ENCODE peak calls at places on chromosomes 13 and 19, in five cellular contexts. G, W, B, C and N are unnamed samples.

GRCh38 chr19:8577247-8577646 is at the start of gene MYO1F:
- DNase-seq in B (no peak), G (no peak), W (peak), C (no peak), N (no peak)

GRCh38 chr13:51585696-51586095 is 1.4 kb downstream of the WDFY2 start:
- DNase-seq in B (peak), G (peak), C (no peak), W (no peak), N (peak)

GRCh38 chr19:13156968-13157882 is 7.0 kb downstream of the IER2 start:
- DNase-seq in B (peak), C (no peak), W (no peak), G (no peak), N (no peak)

GRCh38 chr13:50685491-50685890 is 158.0 kb downstream of the DLEU7 start:
- DNase-seq in W (no peak), G (peak), C (peak), B (peak), N (peak)

GRCh38 chr13:112575680-112576079 is 12.3 kb downstream of the TUBGCP3 start:
- DNase-seq in B (peak), W (peak), C (no peak), G (peak), N (peak)

GRCh38 chr13:49307365-49307764 is 59.6 kb downstream of the CDADC1 start:
- DNase-seq in W (no peak), C (no peak), B (peak), G (no peak), N (no peak)

GRCh38 chr13:94252209-94252608 is 227.3 kb downstream of the DCT start:
- DNase-seq in C (no peak), W (no peak), G (no peak), B (no peak), N (no peak)

GRCh38 chr13:52169839-52170238 is 10.4 kb upstream of the NEK3 start:
- DNase-seq in B (no peak), W (no peak), C (no peak), G (no peak), N (no peak)

GRCh38 chr19:37997911-37998344 is 90.9 kb downstream of the SIPA1L3 start:
- DNase-seq in W (no peak), C (no peak), B (peak), G (peak), N (peak)

GRCh38 chr19:46913852-46914430 is 53.1 kb downstream of the ARHGAP35 start:
- DNase-seq in B (peak), C (no peak), W (peak), G (peak), N (peak)

GRCh38 chr19:14433454-14434156 is 499 bp downstream of the PKN1 start:
- DNase-seq in B (peak), G (no peak), W (no peak), C (peak), N (no peak)

GRCh38 chr19:19185853-19186728 is 5.9 kb downstream of the BORCS8 start:
- DNase-seq in W (peak), G (peak), B (peak), C (peak), N (peak)

GRCh38 chr19:55446060-55446459 is 3.0 kb upstream of the SHISA7 start:
- DNase-seq in G (no peak), C (no peak), W (no peak), B (no peak), N (no peak)

GRCh38 chr19:48999481-49000325 is 6.0 kb downstream of the RUVBL2 start:
- DNase-seq in B (peak), W (peak), G (peak), C (peak), N (peak)

GRCh38 chr19:44925114-44925891 is 10.9 kb downstream of the APOC1 start:
- DNase-seq in W (no peak), C (no peak), G (peak), B (peak), N (no peak)

GRCh38 chr19:1408300-1409203 is 1.2 kb downstream of the DAZAP1 start:
- DNase-seq in B (peak), C (peak), W (peak), G (peak), N (peak)

GRCh38 chr19:22623841-22624221 is 10.3 kb upstream of the ZNF492 start:
- DNase-seq in B (no peak), W (no peak), G (no peak), C (no peak), N (no peak)

GRCh38 chr19:52453324-52454094 is at the start of gene ZNF578:
- DNase-seq in B (peak), W (peak), C (no peak), G (peak), N (peak)

GRCh38 chr19:11418518-11419506 is at the start of gene RGL3:
- DNase-seq in G (no peak), B (peak), C (peak), W (peak), N (no peak)

GRCh38 chr13:24063281-24063851 is 97.2 kb upstream of the SPATA13 start:
- DNase-seq in G (peak), B (no peak), W (no peak), C (no peak), N (peak)

GRCh38 chr13:51646041-51646670 is 61.9 kb downstream of the WDFY2 start:
- DNase-seq in W (no peak), C (peak), B (no peak), G (no peak), N (no peak)

GRCh38 chr19:49691243-49692101 is 556 bp downstream of the CPT1C start:
- DNase-seq in C (peak), W (no peak), B (peak), G (peak), N (peak)

GRCh38 chr13:36872621-36873020 is 47.4 kb downstream of the SMAD9 start:
- DNase-seq in C (peak), W (no peak), B (no peak), G (no peak), N (no peak)

GRCh38 chr13:82147526-82147925 is 1734.7 kb downstream of the SLITRK1 start:
- DNase-seq in W (no peak), G (no peak), C (no peak), B (no peak), N (no peak)

GRCh38 chr19:50719566-50719965 is at the start of gene SHANK1:
- DNase-seq in C (peak), W (peak), B (peak), G (no peak), N (no peak)

GRCh38 chr13:20462533-20462915 is 63.1 kb downstream of the CRYL1 start:
- DNase-seq in G (no peak), B (no peak), W (no peak), C (no peak), N (no peak)

GRCh38 chr19:55402509-55402908 is 5.1 kb downstream of the UBE2S start:
- DNase-seq in G (no peak), C (no peak), W (no peak), B (no peak), N (no peak)

GRCh38 chr19:35122687-35123551 is 7.3 kb downstream of the FXYD3 start:
- DNase-seq in G (no peak), B (no peak), W (no peak), C (peak), N (no peak)

GRCh38 chr19:2551864-2552185 is 75.9 kb downstream of the GADD45B start:
- DNase-seq in W (no peak), C (no peak), B (no peak), G (no peak), N (no peak)

GRCh38 chr19:34269968-34270621 is 15.7 kb downstream of the GARRE1 start:
- DNase-seq in B (peak), W (no peak), C (no peak), G (peak), N (peak)

GRCh38 chr19:8585894-8586750 is 8.9 kb upstream of the MYO1F start:
- DNase-seq in C (peak), G (peak), W (peak), B (peak), N (peak)

GRCh38 chr13:20387441-20387971 is 138.2 kb downstream of the CRYL1 start:
- DNase-seq in G (peak), W (no peak), C (no peak), B (peak), N (peak)

GRCh38 chr19:11577451-11578341 is at the start of gene ACP5:
- DNase-seq in W (no peak), G (no peak), B (no peak), C (no peak), N (no peak)

GRCh38 chr13:40377783-40378182 is 288.7 kb downstream of the FOXO1 start:
- DNase-seq in C (no peak), W (no peak), B (peak), G (peak), N (peak)

DNA sequence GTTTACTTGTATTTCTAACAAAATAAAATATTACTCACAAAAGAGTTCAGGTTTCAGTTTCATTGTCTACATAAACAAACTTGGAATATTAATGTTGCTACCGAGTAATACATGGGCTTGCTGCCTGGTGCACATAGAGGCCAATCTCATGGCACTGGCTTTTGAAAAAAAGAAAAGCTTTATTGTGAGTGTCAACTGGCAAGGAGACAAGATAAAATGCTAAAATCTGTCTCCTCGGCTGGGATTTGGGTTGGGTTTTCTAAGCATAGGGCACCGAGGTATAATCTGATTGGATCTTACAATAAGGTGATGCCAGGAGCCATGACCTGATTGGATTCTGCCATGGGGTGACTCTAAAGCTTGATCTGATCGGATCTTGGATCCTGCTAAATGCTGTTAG is 1519.9 kb upstream of the MIR17HG start:
- DNase-seq in G (no peak), C (no peak), B (no peak), W (no peak), N (no peak)
- H3K4me3 ChIP-seq in G (no peak), C (no peak), B (no peak), W (no peak), N (no peak)

DNA sequence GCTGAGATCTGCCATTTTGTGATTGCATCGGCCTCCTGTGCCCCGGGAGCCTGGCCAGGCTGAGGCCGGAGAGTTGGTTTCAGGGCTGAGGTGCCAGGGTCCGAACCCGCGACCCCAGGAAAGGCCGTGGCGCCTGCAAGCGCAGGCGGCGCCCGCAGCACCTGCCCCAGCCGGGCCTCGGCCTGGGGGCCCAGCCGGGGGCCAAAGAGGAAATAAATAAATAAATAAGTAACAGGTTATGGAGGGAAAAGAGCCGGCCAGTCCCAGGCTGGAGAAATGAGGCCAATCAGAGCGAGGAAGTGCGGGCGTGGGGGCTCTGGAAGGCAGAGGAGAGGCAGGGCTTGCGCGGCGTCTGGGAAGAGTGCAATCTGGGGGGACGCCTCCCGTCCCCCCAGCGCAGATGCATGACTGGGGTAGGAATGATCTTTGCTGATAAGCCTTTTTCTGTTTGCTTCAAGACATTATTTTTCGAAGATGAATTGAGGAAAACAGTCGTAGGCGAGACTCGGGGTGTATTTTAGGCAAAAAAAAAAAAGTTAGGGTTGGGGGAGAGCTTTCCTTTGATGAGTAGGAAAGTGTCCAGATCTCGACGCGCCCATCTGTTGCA is 145.6 kb upstream of the ZNF536 start:
- DNase-seq in B (peak), W (no peak), G (no peak), C (peak), N (no peak)
- TF ChIP-seq EZH2 in B (no peak), W (no peak), G (peak), C (peak), N (peak)

DNA sequence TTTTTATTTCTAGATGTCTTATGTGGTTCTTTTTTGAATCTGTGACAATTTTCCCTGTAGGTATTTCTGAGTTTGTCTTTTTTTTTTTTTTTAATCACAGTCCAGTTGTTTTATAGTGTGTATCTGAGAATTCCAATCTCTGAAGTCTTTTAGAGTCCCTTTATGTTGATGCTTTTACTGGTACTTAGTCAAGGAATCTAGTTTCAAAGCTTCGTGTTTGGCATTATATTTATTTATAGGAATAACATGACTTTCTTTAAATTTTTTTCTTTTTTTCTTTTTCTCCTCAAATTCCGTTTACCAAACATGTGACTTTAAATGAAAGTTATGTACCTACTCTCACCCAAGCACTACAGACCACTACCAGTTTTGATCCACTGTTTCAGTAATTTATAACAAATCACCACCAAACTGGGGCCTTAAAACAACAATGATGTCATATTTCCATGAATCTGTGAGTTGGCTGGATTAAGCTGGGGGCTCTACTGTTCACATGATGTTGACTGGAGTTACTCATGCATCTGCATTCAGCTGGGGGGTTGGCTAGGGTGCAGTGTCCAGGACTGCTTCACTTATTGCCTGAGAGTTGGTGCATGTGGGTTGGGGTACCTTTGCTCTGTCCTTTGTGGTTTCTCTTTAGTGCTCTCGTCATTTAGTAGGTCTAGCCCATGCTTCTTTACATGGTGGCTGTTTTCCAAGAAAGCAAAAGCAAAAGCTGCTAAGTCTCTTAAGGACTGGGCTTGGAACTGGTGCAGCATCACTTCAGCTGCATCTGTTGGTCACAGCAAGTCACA is 22.3 kb downstream of the KCTD4 start:
- DNase-seq in C (no peak), W (peak), G (peak), B (peak), N (peak)
- H3K4me3 ChIP-seq in C (no peak), W (no peak), G (no peak), B (no peak), N (peak)

DNA sequence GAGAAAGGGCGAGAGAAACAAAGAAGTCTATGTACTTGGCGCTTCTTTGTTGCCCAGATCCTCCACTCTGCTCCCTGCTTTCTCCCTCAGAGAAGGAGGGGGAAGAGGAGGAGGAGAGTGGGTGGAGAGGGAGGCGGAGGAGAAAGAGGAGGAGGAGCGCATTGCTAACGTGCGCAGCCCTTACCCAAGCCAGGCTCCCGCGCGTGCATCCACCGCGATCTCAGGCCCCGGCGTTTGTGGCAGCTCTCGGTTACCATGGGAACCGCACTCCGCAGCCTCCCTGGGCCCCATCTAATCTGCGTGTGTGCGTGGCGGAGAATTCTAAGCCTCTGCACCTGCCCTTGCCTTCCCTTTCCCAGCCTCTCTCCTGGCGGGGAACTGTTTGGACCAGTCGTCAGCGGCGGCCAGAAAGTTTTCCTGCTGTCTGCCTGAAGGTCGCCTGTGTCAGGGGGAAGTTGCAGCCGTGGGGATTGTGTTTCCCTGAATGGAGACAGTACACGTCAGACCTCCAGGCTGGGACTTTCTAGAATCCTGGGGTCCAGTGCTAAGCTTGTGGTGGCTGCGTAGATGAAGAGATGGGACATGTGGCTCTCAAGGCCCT is at the start of gene ERICH6B:
- DNase-seq in W (no peak), C (peak), B (no peak), G (peak), N (no peak)
- TF ChIP-seq EZH2 in W (no peak), C (no peak), B (no peak), G (peak), N (no peak)

DNA sequence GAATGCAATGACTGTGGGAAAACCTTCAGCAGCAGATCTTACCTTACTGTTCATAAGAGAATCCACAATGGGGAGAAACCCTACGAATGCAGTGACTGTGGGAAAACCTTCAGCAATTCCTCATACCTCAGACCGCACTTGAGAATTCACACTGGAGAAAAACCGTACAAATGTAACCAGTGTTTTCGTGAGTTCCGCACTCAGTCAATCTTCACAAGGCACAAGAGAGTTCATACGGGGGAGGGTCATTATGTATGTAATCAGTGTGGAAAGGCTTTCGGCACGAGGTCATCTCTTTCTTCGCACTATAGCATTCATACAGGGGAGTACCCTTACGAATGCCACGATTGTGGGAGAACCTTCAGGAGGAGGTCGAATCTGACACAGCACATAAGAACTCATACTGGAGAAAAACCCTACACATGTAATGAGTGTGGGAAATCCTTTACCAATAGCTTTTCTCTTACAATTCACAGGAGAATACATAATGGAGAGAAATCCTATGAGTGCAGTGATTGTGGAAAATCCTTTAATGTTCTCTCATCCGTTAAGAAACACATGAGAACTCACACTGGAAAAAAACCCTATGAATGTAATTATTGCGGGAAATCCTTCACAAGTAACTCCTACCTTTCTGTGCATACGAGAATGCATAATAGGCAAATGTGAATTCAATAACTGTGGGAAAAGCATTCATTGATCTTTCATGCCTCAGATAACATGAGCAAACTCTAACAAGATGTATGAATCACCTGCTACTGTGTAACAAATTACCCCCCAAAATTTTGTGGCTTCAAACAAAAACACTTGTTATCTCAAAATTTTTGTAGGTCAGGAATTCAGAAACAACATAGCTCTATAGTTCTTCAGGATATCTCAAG is 13.8 kb downstream of the ZNF557 start:
- DNase-seq in C (no peak), G (peak), W (no peak), B (peak), N (peak)
- H3K4me3 ChIP-seq in C (no peak), G (no peak), W (no peak), B (peak), N (no peak)

GRCh38 chr19:10290439-10290875 is 705 bp downstream of the ICAM5 start:
- DNase-seq in G (no peak), C (peak), B (peak), W (no peak), N (no peak)

GRCh38 chr19:10288662-10289166 is 1.0 kb upstream of the ICAM5 start:
- DNase-seq in B (peak), C (peak), W (peak), G (peak), N (no peak)

GRCh38 chr19:10290876-10291553 is 1.3 kb downstream of the ICAM5 start:
- DNase-seq in G (no peak), B (peak), C (peak), W (peak), N (no peak)

GRCh38 chr19:10289836-10290438 is at the start of gene ICAM5:
- DNase-seq in B (peak), W (peak), C (no peak), G (no peak), N (no peak)

GRCh38 chr19:10289167-10289835 is 451 bp upstream of the ICAM5 start:
- DNase-seq in G (no peak), C (peak), W (peak), B (peak), N (no peak)
- TF ChIP-seq EZH2 in G (peak), C (no peak), W (no peak), B (no peak), N (peak)

DNA sequence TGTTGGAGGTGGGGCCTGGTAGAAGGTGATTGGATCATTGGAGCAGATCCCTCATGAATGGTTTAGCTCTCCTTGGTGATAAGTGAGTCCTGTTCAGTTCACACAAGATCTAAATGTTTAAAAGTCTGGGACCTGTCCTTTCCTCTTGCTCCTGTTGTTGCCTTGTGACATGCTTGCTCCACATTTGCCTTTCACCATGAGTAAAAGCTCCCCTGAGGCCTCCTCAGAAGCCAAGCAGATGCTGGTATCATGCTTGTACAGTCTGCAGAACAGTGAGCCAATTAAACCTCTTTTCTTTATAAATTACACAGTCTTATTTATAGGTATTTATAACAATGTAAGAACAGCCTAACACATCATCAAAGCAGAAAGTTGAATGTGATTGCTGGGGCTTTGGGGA is 24.2 kb upstream of the RFC3 start:
- DNase-seq in W (no peak), C (no peak), G (no peak), B (peak), N (no peak)
- H3K4me3 ChIP-seq in W (no peak), C (no peak), G (no peak), B (no peak), N (no peak)